ENCODE peak calls at places on chromosome 7, in nine cellular contexts. One of them, this sample, is unnamed.

GRCh38 chr7:129489491-129489890 is 12.8 kb upstream of the SMKR1 start:
- DNase-seq in T-helper 9 cell: no peak
- DNase-seq in NCI-H446: no peak
- DNase-seq in stimulated activated CD4-positive, alpha-beta T cell treated with anti-CD3 and anti-CD28 coated beads, Interleukin-2, amount 100 ng/mL, for 48 hours: no peak
- DNase-seq in activated CD4-positive, CD25-positive, alpha-beta regulatory T cell treated with anti-CD3 and anti-CD28 coated beads, Interleukin-2, amount 50 U/mL, for 16 hours: no peak
- DNase-seq in MV-4-11: no peak
- DNase-seq in activated naive CD4-positive, alpha-beta T cell: no peak
- DNase-seq in skeletal muscle cell: peak
- DNase-seq in anterior cingulate cortex: no peak
- DNase-seq in this sample: no peak

GRCh38 chr7:15867441-15867840 is 181.0 kb upstream of the MEOX2 start:
- DNase-seq in T-helper 9 cell: no peak
- DNase-seq in NCI-H446: no peak
- DNase-seq in stimulated activated CD4-positive, alpha-beta T cell treated with anti-CD3 and anti-CD28 coated beads, Interleukin-2, amount 100 ng/mL, for 48 hours: no peak
- DNase-seq in activated CD4-positive, CD25-positive, alpha-beta regulatory T cell treated with anti-CD3 and anti-CD28 coated beads, Interleukin-2, amount 50 U/mL, for 16 hours: no peak
- DNase-seq in MV-4-11: no peak
- DNase-seq in activated naive CD4-positive, alpha-beta T cell: no peak
- DNase-seq in skeletal muscle cell: no peak
- DNase-seq in anterior cingulate cortex: no peak
- DNase-seq in this sample: no peak

GRCh38 chr7:132312531-132313070 is 263.7 kb downstream of the PLXNA4 start:
- DNase-seq in T-helper 9 cell: no peak
- DNase-seq in NCI-H446: no peak
- DNase-seq in stimulated activated CD4-positive, alpha-beta T cell treated with anti-CD3 and anti-CD28 coated beads, Interleukin-2, amount 100 ng/mL, for 48 hours: no peak
- DNase-seq in activated CD4-positive, CD25-positive, alpha-beta regulatory T cell treated with anti-CD3 and anti-CD28 coated beads, Interleukin-2, amount 50 U/mL, for 16 hours: no peak
- DNase-seq in MV-4-11: no peak
- DNase-seq in activated naive CD4-positive, alpha-beta T cell: no peak
- DNase-seq in skeletal muscle cell: no peak
- DNase-seq in anterior cingulate cortex: no peak
- DNase-seq in this sample: no peak

GRCh38 chr7:132614428-132615076 is 38.3 kb upstream of the PLXNA4 start:
- DNase-seq in T-helper 9 cell: no peak
- DNase-seq in NCI-H446: no peak
- DNase-seq in stimulated activated CD4-positive, alpha-beta T cell treated with anti-CD3 and anti-CD28 coated beads, Interleukin-2, amount 100 ng/mL, for 48 hours: no peak
- DNase-seq in activated CD4-positive, CD25-positive, alpha-beta regulatory T cell treated with anti-CD3 and anti-CD28 coated beads, Interleukin-2, amount 50 U/mL, for 16 hours: no peak
- DNase-seq in MV-4-11: peak
- DNase-seq in activated naive CD4-positive, alpha-beta T cell: no peak
- DNase-seq in skeletal muscle cell: no peak
- DNase-seq in anterior cingulate cortex: no peak
- DNase-seq in this sample: no peak

GRCh38 chr7:106609416-106609815 is 51.5 kb downstream of the CCDC71L start:
- DNase-seq in T-helper 9 cell: no peak
- DNase-seq in NCI-H446: no peak
- DNase-seq in stimulated activated CD4-positive, alpha-beta T cell treated with anti-CD3 and anti-CD28 coated beads, Interleukin-2, amount 100 ng/mL, for 48 hours: no peak
- DNase-seq in activated CD4-positive, CD25-positive, alpha-beta regulatory T cell treated with anti-CD3 and anti-CD28 coated beads, Interleukin-2, amount 50 U/mL, for 16 hours: no peak
- DNase-seq in MV-4-11: no peak
- DNase-seq in activated naive CD4-positive, alpha-beta T cell: no peak
- DNase-seq in skeletal muscle cell: peak
- DNase-seq in anterior cingulate cortex: no peak
- DNase-seq in this sample: no peak

GRCh38 chr7:108114117-108114841 is 15.9 kb downstream of the LAMB4 start:
- DNase-seq in T-helper 9 cell: no peak
- DNase-seq in NCI-H446: no peak
- DNase-seq in stimulated activated CD4-positive, alpha-beta T cell treated with anti-CD3 and anti-CD28 coated beads, Interleukin-2, amount 100 ng/mL, for 48 hours: no peak
- DNase-seq in activated CD4-positive, CD25-positive, alpha-beta regulatory T cell treated with anti-CD3 and anti-CD28 coated beads, Interleukin-2, amount 50 U/mL, for 16 hours: no peak
- DNase-seq in MV-4-11: no peak
- DNase-seq in activated naive CD4-positive, alpha-beta T cell: no peak
- DNase-seq in skeletal muscle cell: no peak
- DNase-seq in anterior cingulate cortex: no peak
- DNase-seq in this sample: no peak

GRCh38 chr7:139494835-139495568 is 11.5 kb upstream of the KLRG2 start:
- DNase-seq in T-helper 9 cell: no peak
- DNase-seq in NCI-H446: no peak
- DNase-seq in stimulated activated CD4-positive, alpha-beta T cell treated with anti-CD3 and anti-CD28 coated beads, Interleukin-2, amount 100 ng/mL, for 48 hours: no peak
- DNase-seq in activated CD4-positive, CD25-positive, alpha-beta regulatory T cell treated with anti-CD3 and anti-CD28 coated beads, Interleukin-2, amount 50 U/mL, for 16 hours: no peak
- DNase-seq in MV-4-11: peak
- DNase-seq in activated naive CD4-positive, alpha-beta T cell: no peak
- DNase-seq in skeletal muscle cell: no peak
- DNase-seq in anterior cingulate cortex: no peak
- DNase-seq in this sample: no peak

GRCh38 chr7:3722396-3722846 is 421.4 kb downstream of the SDK1 start:
- DNase-seq in T-helper 9 cell: no peak
- DNase-seq in NCI-H446: no peak
- DNase-seq in stimulated activated CD4-positive, alpha-beta T cell treated with anti-CD3 and anti-CD28 coated beads, Interleukin-2, amount 100 ng/mL, for 48 hours: no peak
- DNase-seq in activated CD4-positive, CD25-positive, alpha-beta regulatory T cell treated with anti-CD3 and anti-CD28 coated beads, Interleukin-2, amount 50 U/mL, for 16 hours: no peak
- DNase-seq in MV-4-11: peak
- DNase-seq in activated naive CD4-positive, alpha-beta T cell: no peak
- DNase-seq in skeletal muscle cell: peak
- DNase-seq in anterior cingulate cortex: no peak
- DNase-seq in this sample: no peak

GRCh38 chr7:85479918-85480658 is 293.2 kb upstream of the SEMA3D start:
- DNase-seq in T-helper 9 cell: no peak
- DNase-seq in NCI-H446: no peak
- DNase-seq in stimulated activated CD4-positive, alpha-beta T cell treated with anti-CD3 and anti-CD28 coated beads, Interleukin-2, amount 100 ng/mL, for 48 hours: no peak
- DNase-seq in activated CD4-positive, CD25-positive, alpha-beta regulatory T cell treated with anti-CD3 and anti-CD28 coated beads, Interleukin-2, amount 50 U/mL, for 16 hours: no peak
- DNase-seq in MV-4-11: no peak
- DNase-seq in activated naive CD4-positive, alpha-beta T cell: no peak
- DNase-seq in skeletal muscle cell: no peak
- DNase-seq in anterior cingulate cortex: no peak
- DNase-seq in this sample: no peak

GRCh38 chr7:151520419-151521229 is 929 bp upstream of the RHEB start:
- DNase-seq in T-helper 9 cell: peak
- DNase-seq in NCI-H446: peak
- DNase-seq in stimulated activated CD4-positive, alpha-beta T cell treated with anti-CD3 and anti-CD28 coated beads, Interleukin-2, amount 100 ng/mL, for 48 hours: peak
- DNase-seq in activated CD4-positive, CD25-positive, alpha-beta regulatory T cell treated with anti-CD3 and anti-CD28 coated beads, Interleukin-2, amount 50 U/mL, for 16 hours: no peak
- DNase-seq in MV-4-11: no peak
- DNase-seq in activated naive CD4-positive, alpha-beta T cell: peak
- DNase-seq in skeletal muscle cell: no peak
- DNase-seq in anterior cingulate cortex: peak
- DNase-seq in this sample: no peak

GRCh38 chr7:44112231-44112996 is 8.3 kb downstream of the AEBP1 start:
- DNase-seq in T-helper 9 cell: no peak
- DNase-seq in NCI-H446: no peak
- DNase-seq in stimulated activated CD4-positive, alpha-beta T cell treated with anti-CD3 and anti-CD28 coated beads, Interleukin-2, amount 100 ng/mL, for 48 hours: no peak
- DNase-seq in activated CD4-positive, CD25-positive, alpha-beta regulatory T cell treated with anti-CD3 and anti-CD28 coated beads, Interleukin-2, amount 50 U/mL, for 16 hours: no peak
- DNase-seq in MV-4-11: no peak
- DNase-seq in activated naive CD4-positive, alpha-beta T cell: no peak
- DNase-seq in skeletal muscle cell: no peak
- DNase-seq in anterior cingulate cortex: no peak
- DNase-seq in this sample: no peak

GRCh38 chr7:75695036-75695435 is 43.7 kb downstream of the HIP1 start:
- DNase-seq in T-helper 9 cell: no peak
- DNase-seq in NCI-H446: no peak
- DNase-seq in stimulated activated CD4-positive, alpha-beta T cell treated with anti-CD3 and anti-CD28 coated beads, Interleukin-2, amount 100 ng/mL, for 48 hours: no peak
- DNase-seq in activated CD4-positive, CD25-positive, alpha-beta regulatory T cell treated with anti-CD3 and anti-CD28 coated beads, Interleukin-2, amount 50 U/mL, for 16 hours: no peak
- DNase-seq in MV-4-11: no peak
- DNase-seq in activated naive CD4-positive, alpha-beta T cell: no peak
- DNase-seq in skeletal muscle cell: no peak
- DNase-seq in anterior cingulate cortex: no peak
- DNase-seq in this sample: peak

GRCh38 chr7:80724249-80724871 is 85.9 kb downstream of the CD36 start:
- DNase-seq in T-helper 9 cell: no peak
- DNase-seq in NCI-H446: no peak
- DNase-seq in stimulated activated CD4-positive, alpha-beta T cell treated with anti-CD3 and anti-CD28 coated beads, Interleukin-2, amount 100 ng/mL, for 48 hours: no peak
- DNase-seq in activated CD4-positive, CD25-positive, alpha-beta regulatory T cell treated with anti-CD3 and anti-CD28 coated beads, Interleukin-2, amount 50 U/mL, for 16 hours: no peak
- DNase-seq in MV-4-11: no peak
- DNase-seq in activated naive CD4-positive, alpha-beta T cell: no peak
- DNase-seq in skeletal muscle cell: peak
- DNase-seq in anterior cingulate cortex: no peak
- DNase-seq in this sample: no peak

GRCh38 chr7:6168469-6168868 is 104.0 kb downstream of the CYTH3 start:
- DNase-seq in T-helper 9 cell: no peak
- DNase-seq in NCI-H446: no peak
- DNase-seq in stimulated activated CD4-positive, alpha-beta T cell treated with anti-CD3 and anti-CD28 coated beads, Interleukin-2, amount 100 ng/mL, for 48 hours: no peak
- DNase-seq in activated CD4-positive, CD25-positive, alpha-beta regulatory T cell treated with anti-CD3 and anti-CD28 coated beads, Interleukin-2, amount 50 U/mL, for 16 hours: no peak
- DNase-seq in MV-4-11: no peak
- DNase-seq in activated naive CD4-positive, alpha-beta T cell: no peak
- DNase-seq in skeletal muscle cell: no peak
- DNase-seq in anterior cingulate cortex: no peak
- DNase-seq in this sample: no peak

GRCh38 chr7:81516898-81517297 is 252.9 kb downstream of the HGF start:
- DNase-seq in T-helper 9 cell: no peak
- DNase-seq in NCI-H446: no peak
- DNase-seq in stimulated activated CD4-positive, alpha-beta T cell treated with anti-CD3 and anti-CD28 coated beads, Interleukin-2, amount 100 ng/mL, for 48 hours: no peak
- DNase-seq in activated CD4-positive, CD25-positive, alpha-beta regulatory T cell treated with anti-CD3 and anti-CD28 coated beads, Interleukin-2, amount 50 U/mL, for 16 hours: no peak
- DNase-seq in MV-4-11: no peak
- DNase-seq in activated naive CD4-positive, alpha-beta T cell: no peak
- DNase-seq in skeletal muscle cell: no peak
- DNase-seq in anterior cingulate cortex: no peak
- DNase-seq in this sample: no peak

GRCh38 chr7:55309040-55309991 is 55.8 kb upstream of the LANCL2 start:
- DNase-seq in T-helper 9 cell: peak
- DNase-seq in NCI-H446: no peak
- DNase-seq in stimulated activated CD4-positive, alpha-beta T cell treated with anti-CD3 and anti-CD28 coated beads, Interleukin-2, amount 100 ng/mL, for 48 hours: peak
- DNase-seq in activated CD4-positive, CD25-positive, alpha-beta regulatory T cell treated with anti-CD3 and anti-CD28 coated beads, Interleukin-2, amount 50 U/mL, for 16 hours: peak
- DNase-seq in MV-4-11: peak
- DNase-seq in activated naive CD4-positive, alpha-beta T cell: no peak
- DNase-seq in skeletal muscle cell: no peak
- DNase-seq in anterior cingulate cortex: no peak
- DNase-seq in this sample: no peak

GRCh38 chr7:128886391-128887168 is 23.9 kb downstream of the ATP6V1F start:
- DNase-seq in T-helper 9 cell: no peak
- DNase-seq in NCI-H446: no peak
- DNase-seq in stimulated activated CD4-positive, alpha-beta T cell treated with anti-CD3 and anti-CD28 coated beads, Interleukin-2, amount 100 ng/mL, for 48 hours: no peak
- DNase-seq in activated CD4-positive, CD25-positive, alpha-beta regulatory T cell treated with anti-CD3 and anti-CD28 coated beads, Interleukin-2, amount 50 U/mL, for 16 hours: no peak
- DNase-seq in MV-4-11: no peak
- DNase-seq in activated naive CD4-positive, alpha-beta T cell: no peak
- DNase-seq in skeletal muscle cell: no peak
- DNase-seq in anterior cingulate cortex: no peak
- DNase-seq in this sample: no peak

GRCh38 chr7:115782716-115783460 is 247.7 kb downstream of the TFEC start:
- DNase-seq in T-helper 9 cell: no peak
- DNase-seq in NCI-H446: peak
- DNase-seq in stimulated activated CD4-positive, alpha-beta T cell treated with anti-CD3 and anti-CD28 coated beads, Interleukin-2, amount 100 ng/mL, for 48 hours: no peak
- DNase-seq in activated CD4-positive, CD25-positive, alpha-beta regulatory T cell treated with anti-CD3 and anti-CD28 coated beads, Interleukin-2, amount 50 U/mL, for 16 hours: no peak
- DNase-seq in MV-4-11: no peak
- DNase-seq in activated naive CD4-positive, alpha-beta T cell: no peak
- DNase-seq in skeletal muscle cell: no peak
- DNase-seq in anterior cingulate cortex: no peak
- DNase-seq in this sample: peak

GRCh38 chr7:68246189-68246633 is 1249.6 kb downstream of the TYW1 start:
- DNase-seq in T-helper 9 cell: no peak
- DNase-seq in NCI-H446: no peak
- DNase-seq in stimulated activated CD4-positive, alpha-beta T cell treated with anti-CD3 and anti-CD28 coated beads, Interleukin-2, amount 100 ng/mL, for 48 hours: no peak
- DNase-seq in activated CD4-positive, CD25-positive, alpha-beta regulatory T cell treated with anti-CD3 and anti-CD28 coated beads, Interleukin-2, amount 50 U/mL, for 16 hours: no peak
- DNase-seq in MV-4-11: no peak
- DNase-seq in activated naive CD4-positive, alpha-beta T cell: no peak
- DNase-seq in skeletal muscle cell: no peak
- DNase-seq in anterior cingulate cortex: no peak
- DNase-seq in this sample: no peak

GRCh38 chr7:28570970-28571288 is 158.6 kb downstream of the CREB5 start:
- DNase-seq in T-helper 9 cell: no peak
- DNase-seq in NCI-H446: no peak
- DNase-seq in stimulated activated CD4-positive, alpha-beta T cell treated with anti-CD3 and anti-CD28 coated beads, Interleukin-2, amount 100 ng/mL, for 48 hours: no peak
- DNase-seq in activated CD4-positive, CD25-positive, alpha-beta regulatory T cell treated with anti-CD3 and anti-CD28 coated beads, Interleukin-2, amount 50 U/mL, for 16 hours: no peak
- DNase-seq in MV-4-11: no peak
- DNase-seq in activated naive CD4-positive, alpha-beta T cell: no peak
- DNase-seq in skeletal muscle cell: no peak
- DNase-seq in anterior cingulate cortex: no peak
- DNase-seq in this sample: no peak

GRCh38 chr7:26038201-26038990 is 113.6 kb upstream of the NFE2L3 start:
- DNase-seq in T-helper 9 cell: no peak
- DNase-seq in NCI-H446: no peak
- DNase-seq in stimulated activated CD4-positive, alpha-beta T cell treated with anti-CD3 and anti-CD28 coated beads, Interleukin-2, amount 100 ng/mL, for 48 hours: no peak
- DNase-seq in activated CD4-positive, CD25-positive, alpha-beta regulatory T cell treated with anti-CD3 and anti-CD28 coated beads, Interleukin-2, amount 50 U/mL, for 16 hours: no peak
- DNase-seq in MV-4-11: no peak
- DNase-seq in activated naive CD4-positive, alpha-beta T cell: no peak
- DNase-seq in skeletal muscle cell: no peak
- DNase-seq in anterior cingulate cortex: no peak
- DNase-seq in this sample: no peak

GRCh38 chr7:91243591-91244368 is 20.5 kb upstream of the FZD1 start:
- DNase-seq in T-helper 9 cell: no peak
- DNase-seq in NCI-H446: no peak
- DNase-seq in stimulated activated CD4-positive, alpha-beta T cell treated with anti-CD3 and anti-CD28 coated beads, Interleukin-2, amount 100 ng/mL, for 48 hours: no peak
- DNase-seq in activated CD4-positive, CD25-positive, alpha-beta regulatory T cell treated with anti-CD3 and anti-CD28 coated beads, Interleukin-2, amount 50 U/mL, for 16 hours: no peak
- DNase-seq in MV-4-11: no peak
- DNase-seq in activated naive CD4-positive, alpha-beta T cell: no peak
- DNase-seq in skeletal muscle cell: no peak
- DNase-seq in anterior cingulate cortex: no peak
- DNase-seq in this sample: peak

GRCh38 chr7:34309116-34309515 is 348.9 kb upstream of the NPSR1 start:
- DNase-seq in T-helper 9 cell: no peak
- DNase-seq in NCI-H446: no peak
- DNase-seq in stimulated activated CD4-positive, alpha-beta T cell treated with anti-CD3 and anti-CD28 coated beads, Interleukin-2, amount 100 ng/mL, for 48 hours: no peak
- DNase-seq in activated CD4-positive, CD25-positive, alpha-beta regulatory T cell treated with anti-CD3 and anti-CD28 coated beads, Interleukin-2, amount 50 U/mL, for 16 hours: no peak
- DNase-seq in MV-4-11: no peak
- DNase-seq in activated naive CD4-positive, alpha-beta T cell: no peak
- DNase-seq in skeletal muscle cell: no peak
- DNase-seq in anterior cingulate cortex: peak
- DNase-seq in this sample: no peak

GRCh38 chr7:42143605-42144252 is 93.3 kb downstream of the GLI3 start:
- DNase-seq in T-helper 9 cell: no peak
- DNase-seq in NCI-H446: no peak
- DNase-seq in stimulated activated CD4-positive, alpha-beta T cell treated with anti-CD3 and anti-CD28 coated beads, Interleukin-2, amount 100 ng/mL, for 48 hours: no peak
- DNase-seq in activated CD4-positive, CD25-positive, alpha-beta regulatory T cell treated with anti-CD3 and anti-CD28 coated beads, Interleukin-2, amount 50 U/mL, for 16 hours: no peak
- DNase-seq in MV-4-11: no peak
- DNase-seq in activated naive CD4-positive, alpha-beta T cell: no peak
- DNase-seq in skeletal muscle cell: no peak
- DNase-seq in anterior cingulate cortex: no peak
- DNase-seq in this sample: no peak

GRCh38 chr7:116271980-116272886 is 61.9 kb downstream of the TES start:
- DNase-seq in T-helper 9 cell: no peak
- DNase-seq in NCI-H446: no peak
- DNase-seq in stimulated activated CD4-positive, alpha-beta T cell treated with anti-CD3 and anti-CD28 coated beads, Interleukin-2, amount 100 ng/mL, for 48 hours: no peak
- DNase-seq in activated CD4-positive, CD25-positive, alpha-beta regulatory T cell treated with anti-CD3 and anti-CD28 coated beads, Interleukin-2, amount 50 U/mL, for 16 hours: no peak
- DNase-seq in MV-4-11: no peak
- DNase-seq in activated naive CD4-positive, alpha-beta T cell: no peak
- DNase-seq in skeletal muscle cell: peak
- DNase-seq in anterior cingulate cortex: no peak
- DNase-seq in this sample: no peak

GRCh38 chr7:4692055-4692454 is 10.0 kb downstream of the FOXK1 start:
- DNase-seq in T-helper 9 cell: no peak
- DNase-seq in NCI-H446: no peak
- DNase-seq in stimulated activated CD4-positive, alpha-beta T cell treated with anti-CD3 and anti-CD28 coated beads, Interleukin-2, amount 100 ng/mL, for 48 hours: no peak
- DNase-seq in activated CD4-positive, CD25-positive, alpha-beta regulatory T cell treated with anti-CD3 and anti-CD28 coated beads, Interleukin-2, amount 50 U/mL, for 16 hours: no peak
- DNase-seq in MV-4-11: no peak
- DNase-seq in activated naive CD4-positive, alpha-beta T cell: no peak
- DNase-seq in skeletal muscle cell: no peak
- DNase-seq in anterior cingulate cortex: no peak
- DNase-seq in this sample: no peak